ENCODE peak calls at places on chromosomes 16 and 17, in five cellular contexts. F, K, D, L and A are unnamed samples.

GRCh38 chr17:29931253-29931932 is 1.4 kb upstream of the SSH2 start:
- DNase-seq in F (peak), L (peak), D (peak), K (peak), A (peak)

GRCh38 chr17:31470592-31470991 is 79.1 kb downstream of the RAB11FIP4 start:
- DNase-seq in K (no peak), L (no peak), F (no peak), D (no peak), A (no peak)

GRCh38 chr16:68973611-68974120 is 130.3 kb downstream of the TANGO6 start:
- DNase-seq in F (no peak), D (no peak), L (no peak), K (no peak), A (no peak)

GRCh38 chr16:78292726-78293380 is 193.4 kb downstream of the WWOX start:
- DNase-seq in K (peak), D (no peak), F (no peak), L (no peak), A (no peak)

GRCh38 chr16:53504161-53504663 is 1.2 kb upstream of the AKTIP start:
- DNase-seq in F (peak), K (peak), D (peak), L (peak), A (peak)

GRCh38 chr16:10514369-10515055 is 65.9 kb downstream of the EMP2 start:
- DNase-seq in D (no peak), L (no peak), K (peak), F (peak), A (peak)

GRCh38 chr16:68292425-68292824 is 18.3 kb downstream of the SLC7A6OS start:
- DNase-seq in L (no peak), K (no peak), F (no peak), D (no peak), A (no peak)

GRCh38 chr16:10918294-10919002 is 23.8 kb downstream of the DEXI start:
- DNase-seq in F (peak), K (peak), L (peak), D (peak), A (peak)

GRCh38 chr17:1643293-1643998 is 2.1 kb downstream of the SCARF1 start:
- DNase-seq in K (no peak), F (no peak), D (peak), L (peak), A (no peak)

GRCh38 chr16:30990105-30990504 is 5.1 kb downstream of the HSD3B7 start:
- DNase-seq in F (no peak), K (no peak), D (no peak), L (no peak), A (no peak)
- H3K4me3 ChIP-seq in F (no peak), K (no peak), D (no peak), L (no peak), A (no peak)

GRCh38 chr16:88532434-88533241 is 37.6 kb upstream of the ZC3H18 start:
- DNase-seq in L (peak), D (no peak), F (no peak), K (no peak), A (no peak)

GRCh38 chr16:88531931-88532433 is 38.2 kb upstream of the ZC3H18 start:
- DNase-seq in L (peak), D (peak), K (no peak), F (no peak), A (no peak)

GRCh38 chr16:88533945-88534641 is 36.1 kb upstream of the ZC3H18 start:
- DNase-seq in L (peak), K (peak), D (peak), F (peak), A (peak)

GRCh38 chr16:88534731-88535141 is 35.5 kb upstream of the ZC3H18 start:
- DNase-seq in L (peak), D (peak), F (peak), K (no peak), A (peak)

GRCh38 chr16:88533381-88533831 is 36.8 kb upstream of the ZC3H18 start:
- DNase-seq in D (peak), L (no peak), F (peak), K (no peak), A (peak)
- H3K4me3 ChIP-seq in D (peak), L (no peak), F (no peak), K (no peak), A (no peak)

DNA sequence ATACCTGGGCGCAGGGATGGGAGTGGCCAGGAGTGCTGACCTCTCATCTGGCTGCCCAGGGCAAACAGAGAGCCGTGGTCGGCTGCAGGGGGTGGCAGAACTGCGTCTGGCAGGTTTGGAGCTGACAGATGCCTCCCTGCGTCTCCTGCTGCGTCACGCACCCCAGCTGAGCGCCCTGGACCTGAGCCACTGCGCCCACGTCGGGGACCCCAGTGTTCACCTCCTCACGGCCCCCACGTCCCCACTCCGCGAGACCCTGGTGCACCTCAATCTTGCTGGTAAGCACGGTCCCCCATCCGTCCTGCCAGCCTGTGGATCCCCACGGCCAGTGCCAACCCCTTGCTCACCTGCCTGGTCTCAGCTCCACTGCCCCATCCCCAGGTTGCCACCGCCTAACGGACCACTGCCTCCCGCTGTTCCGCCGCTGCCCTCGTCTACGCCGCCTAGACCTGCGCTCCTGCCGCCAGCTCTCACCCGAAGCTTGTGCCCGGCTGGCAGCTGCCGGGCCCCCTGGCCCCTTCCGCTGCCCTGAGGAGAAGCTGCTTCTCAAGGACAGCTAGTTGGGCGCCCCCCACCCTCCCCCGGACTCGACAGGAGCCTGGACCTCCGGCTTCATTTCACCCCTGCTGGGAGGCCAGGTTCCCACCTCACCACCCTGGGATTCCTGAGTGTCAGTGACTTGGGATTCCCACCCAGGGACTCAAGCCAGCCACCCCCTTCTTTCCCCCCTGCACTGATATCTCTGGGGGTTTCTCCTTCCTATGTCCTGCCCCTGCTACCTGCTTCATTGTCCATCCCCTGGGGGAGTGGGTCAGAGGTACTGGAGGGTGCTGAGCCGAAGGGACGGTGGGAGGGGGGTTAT is 2.0 kb upstream of the ORAI3 start:
- DNase-seq in D (no peak), L (no peak), K (no peak), F (no peak), A (no peak)
- H3K4me3 ChIP-seq in D (no peak), L (no peak), K (no peak), F (no peak), A (no peak)

GRCh38 chr17:76920364-76921139 is 52.3 kb downstream of the MGAT5B start:
- DNase-seq in D (no peak), L (no peak), K (no peak), F (no peak), A (no peak)
- H3K4me3 ChIP-seq in D (no peak), L (no peak), K (no peak), F (no peak), A (no peak)

GRCh38 chr16:57873218-57873617 is 70.9 kb upstream of the KIFC3 start:
- DNase-seq in F (no peak), D (no peak), K (no peak), L (peak), A (no peak)
- H3K4me3 ChIP-seq in F (no peak), D (no peak), K (no peak), L (no peak), A (no peak)

DNA sequence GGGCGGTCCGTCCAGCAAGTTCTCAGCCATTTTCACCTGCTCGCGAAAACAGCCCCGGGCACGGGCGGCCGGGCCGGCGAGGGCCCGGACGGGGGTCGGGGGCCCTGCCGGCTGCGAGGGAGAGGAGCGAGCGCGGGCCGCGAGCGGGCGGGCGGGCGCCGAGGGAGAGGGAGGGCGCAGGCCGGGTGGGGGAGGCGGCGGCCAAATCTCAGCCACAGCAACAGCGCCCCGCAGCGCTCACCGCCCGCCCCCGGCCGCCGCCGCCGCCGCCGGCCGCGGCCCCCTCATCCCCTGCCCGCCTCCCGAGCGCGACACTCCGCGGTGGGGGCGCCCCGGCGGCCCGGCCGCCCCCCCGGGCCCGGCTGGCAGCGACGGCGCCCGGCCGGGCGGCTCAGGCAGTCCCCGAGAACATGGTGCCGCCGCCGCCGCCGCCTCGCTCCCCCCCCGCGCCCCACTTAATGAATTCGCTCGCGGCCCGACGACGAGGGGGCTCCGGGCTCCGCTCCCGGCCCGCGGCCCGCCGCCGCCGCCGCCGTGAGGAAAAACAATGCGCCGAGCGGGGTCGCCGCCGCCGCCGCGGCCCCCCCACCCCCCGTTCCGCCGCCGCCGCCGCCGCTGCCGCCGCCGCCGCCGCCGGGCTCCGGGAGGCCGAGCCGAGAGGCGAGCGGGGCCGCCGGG is 487 bp downstream of the CREBBP start:
- DNase-seq in F (peak), L (peak), D (peak), K (peak), A (peak)
- H3K4me3 ChIP-seq in F (peak), L (peak), D (peak), K (peak), A (peak)

GRCh38 chr17:42288078-42288984 is at the start of gene STAT5A:
- DNase-seq in F (peak), L (peak), K (peak), D (peak), A (peak)
- H3K4me3 ChIP-seq in F (peak), L (peak), K (peak), D (peak), A (peak)